ENCODE peak calls at places on chromosomes 6 and 20, in five cellular contexts. Z, V, D, C and G are unnamed samples.

GRCh38 chr6:15892369-15892768 is 229.5 kb upstream of the DTNBP1 start:
- DNase-seq in Z (no peak), V (no peak), D (no peak), C (no peak), G (no peak)

GRCh38 chr6:61940919-61941318 is 345.1 kb downstream of the KHDRBS2 start:
- DNase-seq in Z (no peak), V (no peak), D (no peak), C (no peak), G (no peak)

GRCh38 chr6:12472601-12473038 is 182.5 kb downstream of the EDN1 start:
- DNase-seq in Z (no peak), V (peak), D (no peak), C (no peak), G (no peak)

GRCh38 chr6:111598211-111598610 is 7.5 kb downstream of the TRAF3IP2 start:
- DNase-seq in Z (no peak), V (no peak), D (no peak), C (no peak), G (no peak)

GRCh38 chr6:100463685-100464161 is 998 bp downstream of the SIM1 start:
- DNase-seq in Z (no peak), V (no peak), D (no peak), C (no peak), G (no peak)

GRCh38 chr6:150208606-150209352 is 65.9 kb downstream of the PPP1R14C start:
- DNase-seq in Z (no peak), V (no peak), D (no peak), C (no peak), G (no peak)

GRCh38 chr6:14861491-14861943 is 384.4 kb upstream of the JARID2 start:
- DNase-seq in Z (no peak), V (no peak), D (no peak), C (no peak), G (no peak)

GRCh38 chr6:43146709-43147108 is 24.4 kb upstream of the SRF start:
- DNase-seq in Z (no peak), V (no peak), D (no peak), C (no peak), G (no peak)

GRCh38 chr20:14445310-14445709 is 107.9 kb upstream of the FLRT3 start:
- DNase-seq in Z (no peak), V (peak), D (no peak), C (no peak), G (no peak)

GRCh38 chr6:10995114-10995707 is 48.9 kb downstream of the ELOVL2 start:
- DNase-seq in Z (no peak), V (no peak), D (no peak), C (no peak), G (no peak)

GRCh38 chr6:166997348-166997747 is 1.8 kb upstream of the CEP43 start:
- DNase-seq in Z (no peak), V (no peak), D (no peak), C (no peak), G (no peak)

GRCh38 chr6:168397011-168397410 is 44.0 kb upstream of the SMOC2 start:
- DNase-seq in Z (no peak), V (no peak), D (no peak), C (no peak), G (no peak)

GRCh38 chr6:106974337-106974998 is at the start of gene CD24:
- DNase-seq in Z (peak), V (no peak), D (peak), C (peak), G (peak)